ENCODE peak calls at places on chromosomes 1 and 21, in four cellular contexts. H is colonic mucosa, U is neural progenitor cell, S is fibroblast of lung. G is an unnamed sample.
A peak's percentile ranks its signal among the peaks of the same experiment; 100 is the strongest.

GRCh38 chr1:232227171-232227740 is 402.7 kb downstream of the SIPA1L2 start:
- DNase-seq in H (no peak), S (no peak), U (peak; percentile 74), G (no peak)

GRCh38 chr1:230255991-230256390 is 170.1 kb downstream of the PGBD5 start:
- DNase-seq in U (no peak), H (no peak), S (no peak), G (no peak)

GRCh38 chr1:152743371-152744145 is 14.3 kb upstream of the KPRP start:
- DNase-seq in H (no peak), U (no peak), S (no peak), G (no peak)

GRCh38 chr21:43884012-43884860 is 19.2 kb downstream of the AGPAT3 start:
- DNase-seq in U (peak; percentile 65), H (peak; percentile 88), S (no peak), G (peak; percentile 18)

GRCh38 chr1:67843746-67844145 is 10.5 kb upstream of the GNG12 start:
- DNase-seq in H (no peak), U (no peak), S (no peak), G (no peak)

GRCh38 chr1:81312272-81312754 is 488.4 kb upstream of the ADGRL2 start:
- DNase-seq in S (no peak), H (no peak), U (peak; percentile 35), G (no peak)

GRCh38 chr21:36436829-36437744 is 42.8 kb downstream of the CLDN14 start:
- DNase-seq in H (no peak), U (no peak), S (no peak), G (no peak)

GRCh38 chr1:201001962-201002361 is 21.6 kb downstream of the KIF21B start:
- DNase-seq in H (no peak), U (no peak), S (no peak), G (no peak)

GRCh38 chr1:2174348-2175054 is 20.1 kb downstream of the FAAP20 start:
- DNase-seq in U (peak; percentile 79), H (peak; percentile 51), S (peak; percentile 58), G (peak; percentile 48)

GRCh38 chr1:248847181-248847955 is 9.3 kb downstream of the ZNF672 start:
- DNase-seq in U (no peak), H (no peak), S (no peak), G (no peak)

GRCh38 chr1:198788561-198789064 is 149.8 kb downstream of the PTPRC start:
- DNase-seq in H (no peak), S (no peak), U (peak; percentile 81), G (peak; percentile 64)

GRCh38 chr1:85846706-85847105 is 138.5 kb upstream of the ZNHIT6 start:
- DNase-seq in U (no peak), H (no peak), S (no peak), G (no peak)

GRCh38 chr21:35222541-35222941 is 173.4 kb upstream of the RUNX1 start:
- DNase-seq in U (no peak), S (no peak), H (no peak), G (peak; percentile 44)

GRCh38 chr1:206435450-206435849 is 34.8 kb upstream of the IKBKE start:
- DNase-seq in U (no peak), H (no peak), S (no peak), G (no peak)

GRCh38 chr1:84298688-84299535 is 2.6 kb upstream of the SAMD13 start:
- DNase-seq in S (peak; percentile 25), H (peak; percentile 67), U (peak; percentile 57), G (peak; percentile 48)

GRCh38 chr1:195744256-195744655 is 864.0 kb downstream of the KCNT2 start:
- DNase-seq in S (no peak), H (no peak), U (no peak), G (no peak)

GRCh38 chr1:241167121-241167619 is 189.8 kb downstream of the RGS7 start:
- DNase-seq in U (no peak), H (no peak), S (no peak), G (no peak)

GRCh38 chr21:44533121-44533890 is 6.7 kb downstream of the KRTAP10-1 start:
- DNase-seq in S (no peak), U (no peak), H (no peak), G (no peak)

GRCh38 chr1:31581821-31582810 is 5.8 kb downstream of the TINAGL1 start:
- DNase-seq in H (no peak), S (no peak), U (no peak), G (no peak)
- H3K9ac ChIP-seq in H (peak overlapping the region; percentile 31), S (no peak overlapping the region), U (no peak overlapping the region), G (no peak overlapping the region)

DNA sequence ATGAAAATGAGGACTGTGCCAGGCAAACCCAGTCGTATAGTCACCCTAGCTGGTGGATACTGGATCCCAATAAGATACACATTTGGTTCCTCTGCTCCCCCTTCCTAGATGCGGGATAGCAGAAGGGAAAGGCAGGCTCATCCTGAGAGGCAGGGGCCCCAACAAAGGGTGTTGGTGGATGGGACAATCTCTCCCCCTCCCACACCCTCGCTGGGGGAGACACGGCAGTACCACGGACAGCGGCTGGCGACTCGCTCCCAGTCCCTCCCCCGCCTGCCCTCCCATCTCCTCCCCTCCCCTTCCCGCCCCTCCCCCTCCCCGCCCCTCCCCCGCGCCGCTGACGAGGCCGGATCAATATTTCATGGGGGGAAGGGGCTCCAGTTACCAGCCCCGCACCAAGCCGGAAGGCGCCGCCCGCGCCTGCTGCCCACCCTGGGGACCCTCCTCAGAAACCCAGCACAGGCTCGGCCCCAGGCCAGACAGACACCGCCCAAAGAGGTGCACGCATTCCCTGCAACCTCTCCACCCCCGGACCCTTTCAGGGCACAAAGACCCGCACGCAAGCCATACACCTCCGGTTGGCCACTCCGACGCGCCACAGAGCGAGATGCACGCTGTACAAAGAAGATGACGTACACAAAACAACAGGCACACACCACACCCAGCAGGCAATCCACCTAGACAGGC is 11.5 kb downstream of the RIMS3 start:
- DNase-seq in H (no peak), S (no peak), U (peak; percentile 90), G (peak; percentile 41)
- H3K9ac ChIP-seq in H (no peak overlapping the region), S (no peak overlapping the region), U (no peak overlapping the region), G (no peak overlapping the region)

DNA sequence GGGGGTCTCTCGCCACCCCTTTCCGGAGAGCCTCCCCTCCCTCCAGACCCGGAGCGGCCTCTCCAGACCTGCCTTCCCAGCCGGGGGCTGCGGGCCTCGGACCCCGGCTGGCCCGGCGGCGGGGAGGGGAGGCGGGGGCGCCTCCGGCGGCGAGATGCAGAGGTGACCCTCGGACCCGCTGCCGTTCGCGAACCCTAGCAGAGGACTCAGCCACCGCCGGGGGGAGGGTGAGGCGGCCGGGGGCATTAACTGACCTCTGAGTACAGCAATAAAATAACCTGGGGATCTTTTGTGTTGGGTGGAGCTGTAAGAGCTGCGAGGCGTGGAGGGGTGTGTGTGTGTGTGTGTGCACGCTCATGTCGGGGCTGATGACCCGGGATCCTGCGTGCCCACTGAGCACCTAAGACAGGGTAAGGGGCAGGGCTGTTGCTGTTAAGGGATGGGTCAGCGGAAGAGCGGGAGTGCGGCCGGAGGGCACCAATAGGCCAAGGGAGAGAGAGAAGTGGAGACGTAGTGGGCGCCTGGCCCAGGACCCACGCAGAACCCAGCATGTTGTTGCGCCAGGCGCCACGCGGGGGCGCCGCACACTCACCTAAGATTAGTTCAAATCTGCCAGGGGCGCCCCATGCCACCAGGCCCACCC is 6.3 kb downstream of the HAPLN2 start:
- DNase-seq in H (peak; percentile 64), U (peak; percentile 79), S (peak; percentile 46), G (peak; percentile 58)
- H3K9ac ChIP-seq in H (no peak overlapping the region), U (no peak overlapping the region), S (no peak overlapping the region), G (no peak overlapping the region)

GRCh38 chr1:155499953-155500621 is 62.5 kb downstream of the ASH1L start:
- DNase-seq in S (peak; percentile 14), H (peak; percentile 75), U (no peak), G (no peak)
- H3K9ac ChIP-seq in S (no peak overlapping the region), H (peak overlapping the region; percentile 31), U (no peak overlapping the region), G (no peak overlapping the region)

GRCh38 chr1:225746361-225747179 is 31.1 kb upstream of the SRP9 start:
- DNase-seq in S (peak; percentile 94), U (peak; percentile 81), H (peak; percentile 79), G (no peak)
- H3K9ac ChIP-seq in S (peak overlapping the region; percentile 77), U (no peak overlapping the region), H (peak overlapping the region; percentile 67), G (no peak overlapping the region)

GRCh38 chr1:54952950-54953718 is 27.3 kb upstream of the TMEM61 start:
- DNase-seq in U (no peak), H (no peak), S (no peak), G (no peak)
- H3K9ac ChIP-seq in U (no peak overlapping the region), H (no peak overlapping the region), S (no peak overlapping the region), G (no peak overlapping the region)

GRCh38 chr1:209696673-209697072 is 8.0 kb upstream of the HSD11B1 start:
- DNase-seq in S (no peak), H (no peak), U (no peak), G (no peak)
- H3K9ac ChIP-seq in S (no peak overlapping the region), H (no peak overlapping the region), U (no peak overlapping the region), G (no peak overlapping the region)

GRCh38 chr1:165863346-165863745 is 35.9 kb downstream of the UCK2 start:
- DNase-seq in U (no peak), H (no peak), S (no peak), G (no peak)
- H3K9ac ChIP-seq in U (no peak overlapping the region), H (no peak overlapping the region), S (no peak overlapping the region), G (peak overlapping the region; percentile 30)

GRCh38 chr1:38009841-38010180 is 2.7 kb upstream of the UTP11 start:
- DNase-seq in U (no peak), S (no peak), H (no peak), G (no peak)

GRCh38 chr1:38015978-38016640 is 3.6 kb downstream of the UTP11 start:
- DNase-seq in U (no peak), S (peak; percentile 44), H (no peak), G (no peak)

GRCh38 chr1:38013027-38013588 is 574 bp downstream of the UTP11 start:
- DNase-seq in H (no peak), U (no peak), S (peak; percentile 80), G (no peak)

GRCh38 chr1:38014724-38015424 is 2.3 kb downstream of the UTP11 start:
- DNase-seq in S (no peak), U (no peak), H (no peak), G (no peak)

GRCh38 chr1:38014171-38014570 is 1.6 kb downstream of the UTP11 start:
- DNase-seq in S (no peak), U (no peak), H (no peak), G (no peak)
- H3K9ac ChIP-seq in S (no peak overlapping the region), U (no peak overlapping the region), H (no peak overlapping the region), G (peak overlapping the region; percentile 93)

GRCh38 chr1:222814536-222815366 is at the start of gene DISP1:
- DNase-seq in S (peak; percentile 79), U (peak; percentile 91), H (peak; percentile 81), G (peak; percentile 77)
- H3K9ac ChIP-seq in S (peak within 1 kb of the TSS; percentile 87), U (peak within 1 kb of the TSS; percentile 56), H (peak within 1 kb of the TSS; percentile 82), G (peak within 1 kb of the TSS; percentile 81)